ENCODE peak calls at places on chromosomes 16 and 17, in six cellular contexts. One of them, this sample, is unnamed.

GRCh38 chr16:10744370-10745030 is 858 bp downstream of the NUBP1 start:
- DNase-seq in CD4-positive, CD25-positive, alpha-beta regulatory T cell: no peak
- DNase-seq in lung: no peak
- DNase-seq in BE2C: no peak
- DNase-seq in colonic mucosa: no peak
- DNase-seq in psoas muscle: peak; percentile 61
- DNase-seq in this sample: no peak

GRCh38 chr17:73725794-73726193 is 81.5 kb upstream of the SDK2 start:
- DNase-seq in CD4-positive, CD25-positive, alpha-beta regulatory T cell: no peak
- DNase-seq in lung: no peak
- DNase-seq in BE2C: no peak
- DNase-seq in colonic mucosa: no peak
- DNase-seq in psoas muscle: no peak
- DNase-seq in this sample: no peak

GRCh38 chr16:19085679-19086200 is 18.3 kb downstream of the COQ7 start:
- DNase-seq in CD4-positive, CD25-positive, alpha-beta regulatory T cell: no peak
- DNase-seq in lung: no peak
- DNase-seq in BE2C: peak; percentile 43
- DNase-seq in colonic mucosa: peak; percentile 85
- DNase-seq in psoas muscle: no peak
- DNase-seq in this sample: no peak

GRCh38 chr16:4918790-4919210 is 18.1 kb downstream of the PPL start:
- DNase-seq in CD4-positive, CD25-positive, alpha-beta regulatory T cell: no peak
- DNase-seq in lung: peak; percentile 73
- DNase-seq in BE2C: no peak
- DNase-seq in colonic mucosa: no peak
- DNase-seq in psoas muscle: no peak
- DNase-seq in this sample: no peak

GRCh38 chr16:82344157-82344556 is 174.1 kb upstream of the MPHOSPH6 start:
- DNase-seq in CD4-positive, CD25-positive, alpha-beta regulatory T cell: no peak
- DNase-seq in lung: no peak
- DNase-seq in BE2C: no peak
- DNase-seq in colonic mucosa: no peak
- DNase-seq in psoas muscle: no peak
- DNase-seq in this sample: peak; percentile 4

GRCh38 chr17:43671075-43671692 is 9.5 kb upstream of the MEOX1 start:
- DNase-seq in CD4-positive, CD25-positive, alpha-beta regulatory T cell: no peak
- DNase-seq in lung: no peak
- DNase-seq in BE2C: no peak
- DNase-seq in colonic mucosa: no peak
- DNase-seq in psoas muscle: no peak
- DNase-seq in this sample: no peak

GRCh38 chr17:79997004-79997673 is 38.5 kb downstream of the TBC1D16 start:
- DNase-seq in CD4-positive, CD25-positive, alpha-beta regulatory T cell: peak; percentile 90
- DNase-seq in lung: peak; percentile 48
- DNase-seq in BE2C: no peak
- DNase-seq in colonic mucosa: no peak
- DNase-seq in psoas muscle: no peak
- DNase-seq in this sample: peak; percentile 100

GRCh38 chr17:81427446-81428120 is 32.3 kb downstream of the BAHCC1 start:
- DNase-seq in CD4-positive, CD25-positive, alpha-beta regulatory T cell: no peak
- DNase-seq in lung: peak; percentile 60
- DNase-seq in BE2C: no peak
- DNase-seq in colonic mucosa: peak; percentile 65
- DNase-seq in psoas muscle: peak; percentile 92
- DNase-seq in this sample: no peak

GRCh38 chr16:27421961-27422740 is 20.2 kb downstream of the IL21R start:
- DNase-seq in CD4-positive, CD25-positive, alpha-beta regulatory T cell: no peak
- DNase-seq in lung: no peak
- DNase-seq in BE2C: no peak
- DNase-seq in colonic mucosa: no peak
- DNase-seq in psoas muscle: no peak
- DNase-seq in this sample: no peak

GRCh38 chr17:57114085-57114673 is 29.1 kb downstream of the AKAP1 start:
- DNase-seq in CD4-positive, CD25-positive, alpha-beta regulatory T cell: peak; percentile 46
- DNase-seq in lung: no peak
- DNase-seq in BE2C: peak; percentile 69
- DNase-seq in colonic mucosa: peak; percentile 66
- DNase-seq in psoas muscle: peak; percentile 78
- DNase-seq in this sample: peak; percentile 20

GRCh38 chr17:78269893-78270490 is 38.6 kb downstream of the TMEM235 start:
- DNase-seq in CD4-positive, CD25-positive, alpha-beta regulatory T cell: no peak
- DNase-seq in lung: no peak
- DNase-seq in BE2C: no peak
- DNase-seq in colonic mucosa: peak; percentile 15
- DNase-seq in psoas muscle: no peak
- DNase-seq in this sample: no peak

GRCh38 chr16:7372095-7372494 is 39.5 kb downstream of the RBFOX1 start:
- DNase-seq in CD4-positive, CD25-positive, alpha-beta regulatory T cell: no peak
- DNase-seq in lung: no peak
- DNase-seq in BE2C: no peak
- DNase-seq in colonic mucosa: no peak
- DNase-seq in psoas muscle: no peak
- DNase-seq in this sample: no peak

GRCh38 chr17:45293413-45294211 is 23.2 kb downstream of the MAP3K14 start:
- DNase-seq in CD4-positive, CD25-positive, alpha-beta regulatory T cell: no peak
- DNase-seq in lung: peak; percentile 82
- DNase-seq in BE2C: peak; percentile 74
- DNase-seq in colonic mucosa: peak; percentile 79
- DNase-seq in psoas muscle: peak; percentile 95
- DNase-seq in this sample: no peak

GRCh38 chr17:29569245-29569950 is 897 bp downstream of the TP53I13 start:
- DNase-seq in CD4-positive, CD25-positive, alpha-beta regulatory T cell: no peak
- DNase-seq in lung: peak; percentile 27
- DNase-seq in BE2C: no peak
- DNase-seq in colonic mucosa: peak; percentile 24
- DNase-seq in psoas muscle: peak; percentile 51
- DNase-seq in this sample: no peak

GRCh38 chr16:70611224-70611598 is 35.1 kb upstream of the IL34 start:
- DNase-seq in CD4-positive, CD25-positive, alpha-beta regulatory T cell: no peak
- DNase-seq in lung: no peak
- DNase-seq in BE2C: no peak
- DNase-seq in colonic mucosa: no peak
- DNase-seq in psoas muscle: no peak
- DNase-seq in this sample: no peak

GRCh38 chr16:46790599-46791270 is 40.2 kb downstream of the C16orf87 start:
- DNase-seq in CD4-positive, CD25-positive, alpha-beta regulatory T cell: no peak
- DNase-seq in lung: no peak
- DNase-seq in BE2C: no peak
- DNase-seq in colonic mucosa: no peak
- DNase-seq in psoas muscle: no peak
- DNase-seq in this sample: no peak

GRCh38 chr16:46789075-46789474 is 40.9 kb upstream of the MYLK3 start:
- DNase-seq in CD4-positive, CD25-positive, alpha-beta regulatory T cell: no peak
- DNase-seq in lung: no peak
- DNase-seq in BE2C: no peak
- DNase-seq in colonic mucosa: no peak
- DNase-seq in psoas muscle: no peak
- DNase-seq in this sample: no peak

GRCh38 chr16:46793841-46794240 is 37.1 kb downstream of the C16orf87 start:
- DNase-seq in CD4-positive, CD25-positive, alpha-beta regulatory T cell: no peak
- DNase-seq in lung: no peak
- DNase-seq in BE2C: no peak
- DNase-seq in colonic mucosa: no peak
- DNase-seq in psoas muscle: no peak
- DNase-seq in this sample: no peak

GRCh38 chr16:46787909-46788308 is 39.8 kb upstream of the MYLK3 start:
- DNase-seq in CD4-positive, CD25-positive, alpha-beta regulatory T cell: no peak
- DNase-seq in lung: no peak
- DNase-seq in BE2C: no peak
- DNase-seq in colonic mucosa: no peak
- DNase-seq in psoas muscle: no peak
- DNase-seq in this sample: no peak

GRCh38 chr16:46789499-46790414 is 41.2 kb downstream of the C16orf87 start:
- DNase-seq in CD4-positive, CD25-positive, alpha-beta regulatory T cell: peak; percentile 81
- DNase-seq in lung: peak; percentile 82
- DNase-seq in BE2C: peak; percentile 90
- DNase-seq in colonic mucosa: peak; percentile 90
- DNase-seq in psoas muscle: peak; percentile 89
- DNase-seq in this sample: no peak
- H3K4me3 ChIP-seq in CD4-positive, CD25-positive, alpha-beta regulatory T cell: peak overlapping the region; percentile 74
- H3K4me3 ChIP-seq in lung: peak overlapping the region; percentile 50
- H3K4me3 ChIP-seq in BE2C: peak overlapping the region; percentile 79
- H3K4me3 ChIP-seq in colonic mucosa: peak overlapping the region; percentile 55
- H3K4me3 ChIP-seq in psoas muscle: peak overlapping the region; percentile 76
- H3K4me3 ChIP-seq in this sample: no peak overlapping the region

GRCh38 chr16:2501938-2502900 is 11.5 kb upstream of the ATP6V0C start:
- DNase-seq in CD4-positive, CD25-positive, alpha-beta regulatory T cell: no peak
- DNase-seq in lung: no peak
- DNase-seq in BE2C: no peak
- DNase-seq in colonic mucosa: no peak
- DNase-seq in psoas muscle: no peak
- DNase-seq in this sample: no peak
- H3K4me3 ChIP-seq in CD4-positive, CD25-positive, alpha-beta regulatory T cell: no peak overlapping the region
- H3K4me3 ChIP-seq in lung: no peak overlapping the region
- H3K4me3 ChIP-seq in BE2C: no peak overlapping the region
- H3K4me3 ChIP-seq in colonic mucosa: no peak overlapping the region
- H3K4me3 ChIP-seq in psoas muscle: no peak overlapping the region
- H3K4me3 ChIP-seq in this sample: no peak overlapping the region

GRCh38 chr16:31871510-31871909 is 2.1 kb upstream of the ZNF267 start:
- DNase-seq in CD4-positive, CD25-positive, alpha-beta regulatory T cell: no peak
- DNase-seq in lung: no peak
- DNase-seq in BE2C: no peak
- DNase-seq in colonic mucosa: no peak
- DNase-seq in psoas muscle: no peak
- DNase-seq in this sample: no peak

GRCh38 chr16:31869511-31870201 is 4.0 kb upstream of the ZNF267 start:
- DNase-seq in CD4-positive, CD25-positive, alpha-beta regulatory T cell: peak; percentile 88
- DNase-seq in lung: peak; percentile 61
- DNase-seq in BE2C: no peak
- DNase-seq in colonic mucosa: peak; percentile 56
- DNase-seq in psoas muscle: no peak
- DNase-seq in this sample: peak; percentile 96

GRCh38 chr16:31870809-31871208 is 2.8 kb upstream of the ZNF267 start:
- DNase-seq in CD4-positive, CD25-positive, alpha-beta regulatory T cell: no peak
- DNase-seq in lung: no peak
- DNase-seq in BE2C: no peak
- DNase-seq in colonic mucosa: no peak
- DNase-seq in psoas muscle: no peak
- DNase-seq in this sample: no peak

GRCh38 chr16:31868164-31868563 is 5.4 kb upstream of the ZNF267 start:
- DNase-seq in CD4-positive, CD25-positive, alpha-beta regulatory T cell: no peak
- DNase-seq in lung: no peak
- DNase-seq in BE2C: no peak
- DNase-seq in colonic mucosa: no peak
- DNase-seq in psoas muscle: no peak
- DNase-seq in this sample: no peak

DNA sequence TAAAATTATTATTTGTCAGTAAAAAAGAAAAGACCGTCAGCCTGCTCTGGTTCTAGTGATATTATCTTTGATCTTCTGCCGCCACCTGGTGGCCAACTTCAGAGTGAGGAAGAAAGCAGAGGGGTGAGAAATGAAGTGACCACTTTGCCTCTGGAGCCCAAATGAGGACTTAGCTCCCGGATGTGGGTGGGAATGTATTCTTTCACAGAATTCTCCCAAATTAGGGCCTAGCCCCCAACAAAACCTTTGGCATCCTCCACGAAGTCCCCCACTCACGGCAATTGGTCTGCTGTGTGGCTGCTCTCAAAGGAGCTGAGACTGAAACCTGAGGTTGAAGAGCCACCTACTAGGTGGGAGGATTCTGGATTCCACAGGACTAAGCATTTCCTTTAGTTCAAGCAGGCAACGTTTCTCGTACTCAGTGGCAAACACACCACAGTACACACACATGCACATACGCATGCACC is 4.9 kb upstream of the ZNF267 start:
- DNase-seq in CD4-positive, CD25-positive, alpha-beta regulatory T cell: peak; percentile 79
- DNase-seq in lung: peak; percentile 80
- DNase-seq in BE2C: peak; percentile 78
- DNase-seq in colonic mucosa: peak; percentile 88
- DNase-seq in psoas muscle: peak; percentile 83
- DNase-seq in this sample: peak; percentile 75
- H3K4me3 ChIP-seq in CD4-positive, CD25-positive, alpha-beta regulatory T cell: peak overlapping the region; percentile 67
- H3K4me3 ChIP-seq in lung: no peak overlapping the region
- H3K4me3 ChIP-seq in BE2C: no peak overlapping the region
- H3K4me3 ChIP-seq in colonic mucosa: no peak overlapping the region
- H3K4me3 ChIP-seq in psoas muscle: no peak overlapping the region
- H3K4me3 ChIP-seq in this sample: peak overlapping the region; percentile 55

GRCh38 chr16:3578610-3579551 is 1.7 kb upstream of the NLRC3 start:
- DNase-seq in CD4-positive, CD25-positive, alpha-beta regulatory T cell: peak; percentile 58
- DNase-seq in lung: no peak
- DNase-seq in BE2C: no peak
- DNase-seq in colonic mucosa: no peak
- DNase-seq in psoas muscle: peak; percentile 48
- DNase-seq in this sample: peak; percentile 82
- H3K4me3 ChIP-seq in CD4-positive, CD25-positive, alpha-beta regulatory T cell: peak overlapping the region; percentile 84
- H3K4me3 ChIP-seq in lung: no peak overlapping the region
- H3K4me3 ChIP-seq in BE2C: no peak overlapping the region
- H3K4me3 ChIP-seq in colonic mucosa: no peak overlapping the region
- H3K4me3 ChIP-seq in psoas muscle: no peak overlapping the region
- H3K4me3 ChIP-seq in this sample: peak overlapping the region; percentile 36

This sample was measured in Jurkat, Clone E6-1.